ENCODE peak calls at places on chromosomes 7 and 10, in nine cellular contexts. N, A, J, S, U, V, B, D and L are unnamed samples.
A peak's percentile ranks its signal among the peaks of the same experiment; 100 is the strongest.

GRCh38 chr7:4753610-4754432 is 21.6 kb upstream of the AP5Z1 start:
- DNase-seq in N (peak; percentile 57), A (peak; percentile 61), J (peak; percentile 29), S (no peak), U (peak; percentile 71), V (no peak), B (peak; percentile 76), D (no peak), L (peak; percentile 86)

GRCh38 chr7:115851291-115851690 is 179.3 kb downstream of the TFEC start:
- DNase-seq in N (no peak), A (peak; percentile 27), J (peak; percentile 42), S (no peak), U (peak; percentile 85), V (no peak), B (no peak), D (no peak), L (no peak)

GRCh38 chr7:129513546-129513945 is 11.2 kb downstream of the SMKR1 start:
- DNase-seq in N (no peak), A (no peak), J (no peak), S (no peak), U (no peak), V (no peak), B (no peak), D (no peak), L (no peak)

GRCh38 chr7:120273476-120273975 is 551 bp downstream of the KCND2 start:
- DNase-seq in N (no peak), A (peak; percentile 45), J (peak; percentile 22), S (no peak), U (peak; percentile 30), V (no peak), B (no peak), D (peak; percentile 15), L (peak; percentile 63)

GRCh38 chr10:62047240-62047897 is 145.9 kb downstream of the ARID5B start:
- DNase-seq in N (no peak), A (no peak), J (peak; percentile 81), S (no peak), U (no peak), V (no peak), B (no peak), D (no peak), L (no peak)

GRCh38 chr10:94123253-94123995 is 129.7 kb downstream of the PLCE1 start:
- DNase-seq in N (no peak), A (peak; percentile 27), J (peak; percentile 93), S (no peak), U (peak; percentile 82), V (no peak), B (no peak), D (no peak), L (no peak)

GRCh38 chr10:65570143-65571010 is 1355.5 kb upstream of the LRRTM3 start:
- DNase-seq in N (peak; percentile 19), A (peak; percentile 59), J (peak; percentile 53), S (no peak), U (no peak), V (no peak), B (peak; percentile 41), D (no peak), L (peak; percentile 19)

GRCh38 chr10:110273474-110273873 is 31.2 kb downstream of the SMNDC1 start:
- DNase-seq in N (peak; percentile 79), A (no peak), J (peak; percentile 73), S (peak; percentile 77), U (peak; percentile 67), V (peak; percentile 30), B (peak; percentile 48), D (peak; percentile 28), L (peak; percentile 86)

GRCh38 chr10:99431190-99431549 is 746 bp upstream of the GOT1 start:
- DNase-seq in N (peak; percentile 61), A (no peak), J (peak; percentile 39), S (peak; percentile 86), U (peak; percentile 72), V (no peak), B (peak; percentile 88), D (no peak), L (peak; percentile 65)

GRCh38 chr7:143375298-143376034 is 5.7 kb upstream of the ZYX start:
- DNase-seq in N (no peak), A (no peak), J (no peak), S (no peak), U (no peak), V (no peak), B (no peak), D (no peak), L (no peak)

GRCh38 chr7:23067271-23067670 is 38.3 kb upstream of the KLHL7 start:
- DNase-seq in N (no peak), A (no peak), J (peak; percentile 71), S (no peak), U (peak; percentile 28), V (no peak), B (no peak), D (no peak), L (no peak)

GRCh38 chr10:112801748-112802147 is 148.3 kb upstream of the TCF7L2 start:
- DNase-seq in N (no peak), A (no peak), J (no peak), S (no peak), U (no peak), V (no peak), B (no peak), D (no peak), L (no peak)

GRCh38 chr7:47266131-47266706 is 315.7 kb downstream of the TNS3 start:
- DNase-seq in N (peak; percentile 40), A (peak; percentile 60), J (peak; percentile 85), S (peak; percentile 77), U (peak; percentile 81), V (no peak), B (peak; percentile 48), D (peak; percentile 12), L (peak; percentile 68)

GRCh38 chr10:61325596-61325995 is 127.6 kb downstream of the TMEM26 start:
- DNase-seq in N (no peak), A (no peak), J (no peak), S (no peak), U (peak; percentile 21), V (no peak), B (no peak), D (no peak), L (no peak)

GRCh38 chr7:82677493-82677892 is 233.9 kb upstream of the CACNA2D1 start:
- DNase-seq in N (no peak), A (no peak), J (peak; percentile 58), S (no peak), U (no peak), V (no peak), B (no peak), D (no peak), L (no peak)

DNA sequence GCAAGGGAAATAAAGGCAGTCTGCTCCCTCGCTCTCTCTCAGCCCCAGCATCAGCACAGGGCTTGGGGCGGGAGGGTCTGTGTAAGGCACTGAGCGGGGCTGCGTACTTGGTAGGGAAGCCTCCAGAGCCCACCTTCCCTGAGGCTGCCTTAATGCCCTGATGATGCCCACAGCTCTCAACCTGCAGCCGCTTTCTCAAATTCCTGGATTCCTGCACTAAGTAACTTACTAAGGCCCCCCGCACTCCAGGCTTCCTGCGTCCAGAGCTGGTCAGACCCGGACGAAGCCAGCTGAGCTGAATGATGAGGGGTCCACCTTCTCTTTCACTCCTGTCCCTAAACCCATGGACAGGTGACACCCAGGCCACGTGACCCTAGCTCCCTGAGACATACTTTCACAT is 63.3 kb downstream of the C10orf143 start:
- DNase-seq in N (no peak), A (no peak), J (no peak), S (no peak), U (no peak), V (no peak), B (no peak), D (no peak), L (no peak)
- H3K4me1 ChIP-seq in N (no peaks in the 10 kb centered on the region), A (no peaks in the 10 kb centered on the region), J (no peaks in the 10 kb centered on the region), S (no peaks in the 10 kb centered on the region), U (peaks cover 3% of the 10 kb centered on the region), V (no peaks in the 10 kb centered on the region), B (no peaks in the 10 kb centered on the region), D (no peaks in the 10 kb centered on the region), L (no peaks in the 10 kb centered on the region)

GRCh38 chr10:11684717-11685645 is 57.2 kb upstream of the ECHDC3 start:
- DNase-seq in N (peak; percentile 90), A (no peak), J (peak; percentile 94), S (peak; percentile 84), U (peak; percentile 71), V (peak; percentile 33), B (peak; percentile 66), D (peak; percentile 94), L (peak; percentile 77)

GRCh38 chr10:11685787-11686218 is 56.4 kb upstream of the ECHDC3 start:
- DNase-seq in N (peak; percentile 69), A (no peak), J (peak; percentile 80), S (no peak), U (peak; percentile 11), V (no peak), B (peak; percentile 64), D (peak; percentile 81), L (peak; percentile 86)

GRCh38 chr10:11682896-11683295 is 59.3 kb upstream of the ECHDC3 start:
- DNase-seq in N (no peak), A (no peak), J (no peak), S (no peak), U (no peak), V (no peak), B (no peak), D (no peak), L (no peak)

GRCh38 chr10:11682267-11682683 is 59.9 kb upstream of the ECHDC3 start:
- DNase-seq in N (no peak), A (no peak), J (no peak), S (no peak), U (no peak), V (no peak), B (no peak), D (no peak), L (no peak)

GRCh38 chr10:11683529-11684320 is 58.5 kb upstream of the ECHDC3 start:
- DNase-seq in N (no peak), A (no peak), J (no peak), S (no peak), U (no peak), V (no peak), B (no peak), D (no peak), L (no peak)
- H3K4me1 ChIP-seq in N (peaks cover 2% of the 10 kb centered on the region), A (peaks cover 15% of the 10 kb centered on the region), J (no peaks in the 10 kb centered on the region), S (peaks cover 39% of the 10 kb centered on the region), U (peaks cover 11% of the 10 kb centered on the region), V (peaks cover 6% of the 10 kb centered on the region), B (peaks cover 19% of the 10 kb centered on the region), D (peaks cover 56% of the 10 kb centered on the region), L (peaks cover 2% of the 10 kb centered on the region)

DNA sequence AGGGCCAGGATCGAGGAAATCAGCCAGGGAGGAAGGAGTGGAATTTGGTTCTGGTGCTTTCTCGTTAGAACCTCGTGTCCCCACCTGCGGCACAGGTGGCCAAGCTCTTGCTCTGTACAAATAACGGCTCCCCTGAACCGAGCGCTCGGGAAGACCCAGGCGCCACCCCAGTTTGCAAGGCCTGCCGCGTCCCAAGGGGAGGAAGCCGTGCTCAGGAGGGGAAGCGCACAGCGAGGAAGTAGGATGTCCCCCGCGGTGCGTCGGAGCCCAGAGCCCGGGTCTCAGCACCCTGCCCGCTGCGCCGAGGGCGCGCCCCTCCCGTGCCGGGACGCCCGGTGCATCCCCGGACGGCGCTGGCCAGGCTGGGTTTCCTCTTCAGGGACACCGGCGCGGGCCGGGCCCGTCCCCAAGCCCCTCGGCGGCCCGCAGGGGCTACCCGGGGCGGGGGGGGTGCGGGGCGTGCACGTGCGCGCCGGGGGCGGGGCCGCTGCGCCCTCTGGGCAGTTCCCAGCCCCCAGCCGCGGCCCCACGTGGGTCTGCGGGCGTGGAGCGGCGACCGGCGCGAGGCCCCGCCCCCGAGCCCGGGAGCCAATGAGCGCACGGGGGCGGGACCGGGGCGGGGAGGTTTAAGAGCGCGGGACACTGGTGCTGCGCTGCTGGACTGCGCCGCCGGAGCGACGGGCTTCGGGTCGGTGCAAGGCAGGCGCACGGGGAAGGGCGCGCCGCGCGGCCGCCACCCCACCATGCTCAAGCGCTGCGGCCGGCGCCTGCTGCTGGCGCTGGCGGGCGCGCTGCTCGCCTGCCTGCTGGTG is at the start of gene LFNG:
- DNase-seq in N (peak; percentile 75), A (peak; percentile 94), J (peak; percentile 91), S (no peak), U (peak; percentile 96), V (no peak), B (peak; percentile 86), D (peak; percentile 32), L (peak; percentile 85)
- H3K4me1 ChIP-seq in N (peaks cover 24% of the 10 kb centered on the region), A (peaks cover 67% of the 10 kb centered on the region), J (peaks cover 31% of the 10 kb centered on the region), S (peaks cover 62% of the 10 kb centered on the region), U (peaks cover 65% of the 10 kb centered on the region), V (no peaks in the 10 kb centered on the region), B (peaks cover 31% of the 10 kb centered on the region), D (peaks cover 21% of the 10 kb centered on the region), L (peaks cover 9% of the 10 kb centered on the region)

GRCh38 chr7:134451656-134452055 is 7.2 kb downstream of the AKR1B1 start:
- DNase-seq in N (no peak), A (no peak), J (no peak), S (no peak), U (no peak), V (no peak), B (no peak), D (no peak), L (no peak)
- H3K4me1 ChIP-seq in N (no peaks in the 10 kb centered on the region), A (peaks cover 3% of the 10 kb centered on the region), J (peaks cover 37% of the 10 kb centered on the region), S (peaks cover 5% of the 10 kb centered on the region), U (peaks cover 34% of the 10 kb centered on the region), V (no peaks in the 10 kb centered on the region), B (peaks cover 40% of the 10 kb centered on the region), D (peaks cover 6% of the 10 kb centered on the region), L (peaks cover 6% of the 10 kb centered on the region)